ENCODE peak calls at places on chromosomes 4 and X, in six cellular contexts. E, I, X, J, O and M are unnamed samples.

GRCh38 chr4:84258905-84259830 is 239.9 kb downstream of the NKX6-1 start:
- DNase-seq in I (peak; percentile 21), X (no peak), E (peak; percentile 27), J (no peak), O (peak; percentile 7), M (no peak)

GRCh38 chrX:108160309-108160708 is 68.7 kb downstream of the ATG4A start:
- DNase-seq in X (no peak), I (no peak), O (no peak), E (no peak), J (no peak), M (no peak)

GRCh38 chrX:112694062-112694461 is 14.3 kb upstream of the LHFPL1 start:
- DNase-seq in X (no peak), E (no peak), I (no peak), J (no peak), O (no peak), M (no peak)

GRCh38 chr4:143390764-143391163 is 54.1 kb downstream of the GAB1 start:
- DNase-seq in E (no peak), X (no peak), I (peak; percentile 17), O (no peak), J (no peak), M (no peak)

GRCh38 chr4:75429208-75429607 is 85.0 kb downstream of the RCHY1 start:
- DNase-seq in E (no peak), I (no peak), O (no peak), J (no peak), X (no peak), M (no peak)

GRCh38 chrX:38154340-38154739 is 66.3 kb downstream of the SRPX start:
- DNase-seq in E (no peak), X (no peak), O (no peak), I (no peak), J (no peak), M (no peak)

GRCh38 chr4:24547979-24548378 is 36.4 kb downstream of the DHX15 start:
- DNase-seq in E (no peak), I (no peak), O (no peak), J (no peak), X (no peak), M (no peak)

GRCh38 chr4:158768577-158769174 is at the start of gene FNIP2:
- DNase-seq in J (peak; percentile 86), X (peak; percentile 76), I (peak; percentile 61), E (no peak), O (peak; percentile 80), M (peak; percentile 78)

GRCh38 chrX:145751943-145752342 is 65.7 kb upstream of the SLITRK2 start:
- DNase-seq in I (no peak), J (no peak), E (no peak), X (no peak), O (no peak), M (no peak)

GRCh38 chrX:21959362-21960051 is 19.0 kb downstream of the SMS start:
- DNase-seq in X (no peak), J (no peak), O (no peak), E (no peak), I (no peak), M (no peak)

GRCh38 chrX:21479695-21480280 is 105.6 kb downstream of the CNKSR2 start:
- DNase-seq in X (peak; percentile 33), I (peak; percentile 30), J (no peak), O (peak; percentile 73), E (peak; percentile 15), M (no peak)

GRCh38 chr4:168832746-168833575 is 177.1 kb downstream of the CBR4 start:
- DNase-seq in O (no peak), J (peak; percentile 27), X (no peak), E (no peak), I (peak; percentile 69), M (no peak)

GRCh38 chr4:10075953-10076391 is 40.6 kb downstream of the WDR1 start:
- DNase-seq in I (no peak), J (peak; percentile 22), E (no peak), O (no peak), X (no peak), M (no peak)

GRCh38 chr4:87077834-87078585 is 142.4 kb downstream of the KLHL8 start:
- DNase-seq in X (no peak), O (no peak), I (peak; percentile 33), E (no peak), J (no peak), M (no peak)

GRCh38 chrX:11629593-11630211 is 36.0 kb downstream of the ARHGAP6 start:
- DNase-seq in O (no peak), I (peak; percentile 43), X (no peak), E (no peak), J (no peak), M (no peak)

GRCh38 chr4:17717301-17717700 is 64.1 kb downstream of the FAM184B start:
- DNase-seq in E (no peak), I (no peak), X (no peak), J (no peak), O (no peak), M (no peak)

GRCh38 chrX:76420237-76420636 is 7.3 kb upstream of the MAGEE1 start:
- DNase-seq in O (no peak), X (no peak), E (no peak), J (no peak), I (no peak), M (no peak)

GRCh38 chr4:58808817-58809216 is 1698.6 kb upstream of the IGFBP7 start:
- DNase-seq in J (no peak), O (no peak), I (no peak), X (no peak), E (no peak), M (no peak)

GRCh38 chr4:87114245-87115062 is 106.0 kb downstream of the KLHL8 start:
- DNase-seq in I (no peak), O (no peak), J (no peak), E (no peak), X (no peak), M (no peak)

GRCh38 chrX:129779747-129780146 is at the start of gene SASH3:
- DNase-seq in O (peak; percentile 88), E (no peak), J (peak; percentile 50), I (no peak), X (peak; percentile 67), M (peak; percentile 44)
- H3K4me3 ChIP-seq in O (peak within 1 kb of the TSS; percentile 95), E (no peak within 1 kb of the TSS), J (peak within 1 kb of the TSS; percentile 29), I (no peak within 1 kb of the TSS), X (peak within 1 kb of the TSS; percentile 75), M (peak within 1 kb of the TSS; percentile 84)

GRCh38 chrX:16957751-16958150 is 11.3 kb downstream of the REPS2 start:
- DNase-seq in J (no peak), O (no peak), X (no peak), I (no peak), E (no peak), M (no peak)

GRCh38 chrX:16950423-16950822 is 4.0 kb downstream of the REPS2 start:
- DNase-seq in X (no peak), J (no peak), O (no peak), E (no peak), I (no peak), M (no peak)

GRCh38 chrX:16958356-16958755 is 11.9 kb downstream of the REPS2 start:
- DNase-seq in I (no peak), J (no peak), X (no peak), E (no peak), O (no peak), M (no peak)

DNA sequence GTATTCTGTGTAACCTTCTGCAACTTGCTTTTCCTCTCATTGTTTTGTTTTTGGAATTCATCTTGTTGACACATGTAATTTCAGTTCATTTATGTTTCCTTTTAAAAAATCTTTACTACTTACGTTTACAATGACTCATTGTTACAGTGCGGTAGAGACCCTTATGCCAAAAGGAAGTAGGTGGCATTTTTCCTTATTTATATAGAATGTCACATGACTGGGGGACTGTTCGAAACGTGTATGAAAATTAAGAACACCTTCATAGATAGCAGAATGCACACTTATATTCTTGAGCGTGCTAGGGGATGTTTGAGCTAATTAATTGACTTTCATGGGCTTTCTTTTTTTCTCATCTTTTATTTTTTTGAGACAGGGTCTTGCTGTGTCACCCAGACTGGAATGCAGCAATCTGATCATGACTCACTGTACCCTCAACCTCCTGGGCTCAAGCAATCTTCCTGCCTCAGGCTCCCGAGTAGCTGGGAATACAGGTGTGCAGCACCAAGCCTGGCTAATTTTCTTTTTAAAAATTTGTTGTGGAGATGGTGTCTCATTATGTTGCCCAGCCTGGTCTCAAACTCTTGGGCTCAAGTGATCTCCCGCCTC is 7.3 kb downstream of the REPS2 start:
- DNase-seq in E (no peak), X (no peak), O (no peak), J (no peak), I (no peak), M (no peak)
- H3K4me3 ChIP-seq in E (no peak overlapping the region), X (no peak overlapping the region), O (no peak overlapping the region), J (no peak overlapping the region), I (no peak overlapping the region), M (no peak overlapping the region)

DNA sequence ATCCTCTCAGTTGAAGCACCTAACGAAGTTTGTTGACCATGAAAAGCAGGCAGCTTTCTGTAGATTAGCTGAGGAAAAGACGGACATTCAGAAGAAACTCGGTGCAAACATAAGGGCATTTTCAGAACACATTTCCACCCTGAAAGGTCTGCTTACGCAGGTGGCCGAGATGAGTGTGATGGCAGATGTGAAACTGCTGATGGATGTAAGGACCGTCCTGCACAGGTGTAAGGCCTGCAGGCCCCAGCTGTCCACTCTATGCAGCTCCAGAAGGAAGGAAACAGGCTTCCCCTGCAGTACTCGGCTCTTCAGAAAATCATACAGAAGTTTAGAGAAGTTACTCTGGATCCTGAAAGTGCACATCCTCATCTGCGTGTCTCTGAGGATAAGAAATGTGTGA is 20.8 kb upstream of the TRIM60 start:
- DNase-seq in X (no peak), O (no peak), E (no peak), I (no peak), J (no peak), M (no peak)
- H3K4me3 ChIP-seq in X (no peak overlapping the region), O (no peak overlapping the region), E (no peak overlapping the region), I (no peak overlapping the region), J (no peak overlapping the region), M (no peak overlapping the region)

DNA sequence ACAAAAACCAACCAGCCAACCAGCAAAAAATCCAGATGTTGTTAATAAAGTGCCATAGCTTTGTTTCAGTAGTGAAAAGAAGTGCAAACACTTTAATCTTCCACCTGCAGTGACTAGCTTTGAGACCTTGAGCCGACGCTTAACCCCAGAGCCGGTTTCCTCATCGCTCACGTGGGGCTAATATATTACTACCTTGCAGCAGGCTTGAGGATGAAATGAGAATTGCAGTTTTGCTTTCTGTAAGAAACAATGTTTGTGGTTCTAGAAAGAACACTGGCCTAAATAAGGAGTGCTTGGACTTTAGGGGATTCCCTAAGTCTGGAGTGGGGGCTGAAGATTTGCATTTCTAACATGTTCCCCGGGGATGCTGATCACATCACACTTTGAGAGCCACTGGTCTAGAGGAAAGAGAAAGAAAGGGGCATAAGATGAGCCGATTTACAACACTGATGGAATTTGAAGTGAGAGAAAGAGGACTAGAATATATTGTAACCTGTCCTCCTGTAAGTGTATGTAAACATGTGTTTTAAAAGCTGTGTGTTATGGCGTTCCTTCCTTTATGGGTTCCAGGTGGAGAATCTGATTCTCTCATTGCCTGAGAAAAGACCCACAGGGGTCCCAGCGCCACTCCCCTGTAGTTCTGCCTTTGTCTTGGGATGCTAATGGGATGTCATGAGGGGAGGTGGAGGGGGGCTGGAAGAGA is 1.4 kb downstream of the FGF2 start:
- DNase-seq in I (peak; percentile 68), O (peak; percentile 57), X (peak; percentile 41), E (no peak), J (no peak), M (no peak)
- H3K4me3 ChIP-seq in I (peak overlapping the region; percentile 94), O (peak overlapping the region; percentile 63), X (peak overlapping the region; percentile 66), E (no peak overlapping the region), J (peak overlapping the region; percentile 60), M (peak overlapping the region; percentile 43)

DNA sequence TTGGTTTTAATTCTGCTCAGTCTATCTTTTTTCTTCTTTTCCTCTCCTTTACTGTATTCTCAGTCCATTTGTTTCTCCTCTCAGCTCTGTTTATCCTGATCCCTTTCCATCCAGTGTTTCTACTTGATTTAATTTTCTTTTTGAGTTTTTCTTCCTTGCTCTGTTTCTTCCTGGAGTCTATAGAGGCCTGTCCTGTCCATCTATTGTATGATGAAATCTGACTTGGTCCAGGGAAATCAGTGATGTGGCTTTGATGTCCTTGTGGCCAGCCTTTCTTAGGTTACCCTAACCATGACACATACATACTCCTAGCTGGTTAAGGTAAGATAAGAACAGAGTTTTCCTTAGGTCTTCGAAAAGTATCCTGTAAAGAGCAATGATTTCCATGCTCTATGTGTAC is 89.3 kb upstream of the LNX1 start:
- DNase-seq in O (no peak), J (no peak), I (no peak), X (no peak), E (no peak), M (no peak)
- H3K4me3 ChIP-seq in O (no peak overlapping the region), J (no peak overlapping the region), I (no peak overlapping the region), X (no peak overlapping the region), E (no peak overlapping the region), M (no peak overlapping the region)